ENCODE peak calls at places on chromosomes 1 and 21, in eight cellular contexts. One of them, this sample, is unnamed.

GRCh38 chr1:46595127-46595526 is 8.9 kb downstream of the MKNK1 start:
- DNase-seq in brain microvascular endothelial cell: no peak
- DNase-seq in pancreas: no peak
- DNase-seq in GM13976: no peak
- DNase-seq in fibroblast of lung: no peak
- DNase-seq in GM12865: no peak
- DNase-seq in MCF 10A: no peak
- DNase-seq in omental fat pad: no peak
- DNase-seq in this sample: no peak

GRCh38 chr1:7752512-7753417 is 18.3 kb upstream of the VAMP3 start:
- DNase-seq in brain microvascular endothelial cell: peak
- DNase-seq in pancreas: no peak
- DNase-seq in GM13976: peak
- DNase-seq in fibroblast of lung: peak
- DNase-seq in GM12865: peak
- DNase-seq in MCF 10A: peak
- DNase-seq in omental fat pad: peak
- DNase-seq in this sample: no peak

GRCh38 chr1:47931395-47931794 is 65.8 kb downstream of the TRABD2B start:
- DNase-seq in brain microvascular endothelial cell: no peak
- DNase-seq in pancreas: no peak
- DNase-seq in GM13976: no peak
- DNase-seq in fibroblast of lung: no peak
- DNase-seq in GM12865: peak
- DNase-seq in MCF 10A: peak
- DNase-seq in omental fat pad: no peak
- DNase-seq in this sample: no peak

GRCh38 chr1:222168621-222169020 is 379.3 kb downstream of the HHIPL2 start:
- DNase-seq in brain microvascular endothelial cell: no peak
- DNase-seq in pancreas: no peak
- DNase-seq in GM13976: no peak
- DNase-seq in fibroblast of lung: no peak
- DNase-seq in GM12865: no peak
- DNase-seq in MCF 10A: peak
- DNase-seq in omental fat pad: no peak
- DNase-seq in this sample: no peak

GRCh38 chr1:202584707-202585590 is 125.3 kb downstream of the SYT2 start:
- DNase-seq in brain microvascular endothelial cell: no peak
- DNase-seq in pancreas: no peak
- DNase-seq in GM13976: no peak
- DNase-seq in fibroblast of lung: no peak
- DNase-seq in GM12865: no peak
- DNase-seq in MCF 10A: no peak
- DNase-seq in omental fat pad: no peak
- DNase-seq in this sample: no peak

GRCh38 chr1:173205146-173206051 is 1.7 kb downstream of the TNFSF4 start:
- DNase-seq in brain microvascular endothelial cell: peak
- DNase-seq in pancreas: no peak
- DNase-seq in GM13976: no peak
- DNase-seq in fibroblast of lung: peak
- DNase-seq in GM12865: peak
- DNase-seq in MCF 10A: peak
- DNase-seq in omental fat pad: no peak
- DNase-seq in this sample: no peak

GRCh38 chr1:82901118-82901517 is 1097.8 kb downstream of the TTLL7 start:
- DNase-seq in brain microvascular endothelial cell: no peak
- DNase-seq in pancreas: no peak
- DNase-seq in GM13976: no peak
- DNase-seq in fibroblast of lung: no peak
- DNase-seq in GM12865: no peak
- DNase-seq in MCF 10A: no peak
- DNase-seq in omental fat pad: no peak
- DNase-seq in this sample: no peak

GRCh38 chr1:244653439-244654283 is 735 bp downstream of the DESI2 start:
- DNase-seq in brain microvascular endothelial cell: no peak
- DNase-seq in pancreas: peak
- DNase-seq in GM13976: no peak
- DNase-seq in fibroblast of lung: peak
- DNase-seq in GM12865: no peak
- DNase-seq in MCF 10A: peak
- DNase-seq in omental fat pad: no peak
- DNase-seq in this sample: no peak

GRCh38 chr21:36973986-36974850 is 7.7 kb upstream of the HLCS start:
- DNase-seq in brain microvascular endothelial cell: no peak
- DNase-seq in pancreas: no peak
- DNase-seq in GM13976: no peak
- DNase-seq in fibroblast of lung: no peak
- DNase-seq in GM12865: no peak
- DNase-seq in MCF 10A: no peak
- DNase-seq in omental fat pad: no peak
- DNase-seq in this sample: no peak

GRCh38 chr1:155134858-155135415 is 715 bp upstream of the SLC50A1 start:
- DNase-seq in brain microvascular endothelial cell: peak
- DNase-seq in pancreas: peak
- DNase-seq in GM13976: no peak
- DNase-seq in fibroblast of lung: peak
- DNase-seq in GM12865: peak
- DNase-seq in MCF 10A: peak
- DNase-seq in omental fat pad: peak
- DNase-seq in this sample: peak

GRCh38 chr1:183739082-183739481 is 65.8 kb upstream of the RGL1 start:
- DNase-seq in brain microvascular endothelial cell: no peak
- DNase-seq in pancreas: no peak
- DNase-seq in GM13976: no peak
- DNase-seq in fibroblast of lung: no peak
- DNase-seq in GM12865: no peak
- DNase-seq in MCF 10A: peak
- DNase-seq in omental fat pad: no peak
- DNase-seq in this sample: no peak
- TF ChIP-seq CTCF in brain microvascular endothelial cell: no peak
- TF ChIP-seq CTCF in pancreas: no peak
- TF ChIP-seq CTCF in GM13976: no peak
- TF ChIP-seq CTCF in fibroblast of lung: no peak
- TF ChIP-seq CTCF in GM12865: no peak
- TF ChIP-seq CTCF in MCF 10A: no peak
- TF ChIP-seq CTCF in omental fat pad: no peak
- TF ChIP-seq CTCF in this sample: no peak

GRCh38 chr1:85230305-85230977 is 29.0 kb downstream of the C1orf52 start:
- DNase-seq in brain microvascular endothelial cell: no peak
- DNase-seq in pancreas: no peak
- DNase-seq in GM13976: no peak
- DNase-seq in fibroblast of lung: no peak
- DNase-seq in GM12865: peak
- DNase-seq in MCF 10A: no peak
- DNase-seq in omental fat pad: no peak
- DNase-seq in this sample: no peak
- TF ChIP-seq CTCF in brain microvascular endothelial cell: peak
- TF ChIP-seq CTCF in pancreas: no peak
- TF ChIP-seq CTCF in GM13976: no peak
- TF ChIP-seq CTCF in fibroblast of lung: peak
- TF ChIP-seq CTCF in GM12865: peak
- TF ChIP-seq CTCF in MCF 10A: no peak
- TF ChIP-seq CTCF in omental fat pad: no peak
- TF ChIP-seq CTCF in this sample: peak

DNA sequence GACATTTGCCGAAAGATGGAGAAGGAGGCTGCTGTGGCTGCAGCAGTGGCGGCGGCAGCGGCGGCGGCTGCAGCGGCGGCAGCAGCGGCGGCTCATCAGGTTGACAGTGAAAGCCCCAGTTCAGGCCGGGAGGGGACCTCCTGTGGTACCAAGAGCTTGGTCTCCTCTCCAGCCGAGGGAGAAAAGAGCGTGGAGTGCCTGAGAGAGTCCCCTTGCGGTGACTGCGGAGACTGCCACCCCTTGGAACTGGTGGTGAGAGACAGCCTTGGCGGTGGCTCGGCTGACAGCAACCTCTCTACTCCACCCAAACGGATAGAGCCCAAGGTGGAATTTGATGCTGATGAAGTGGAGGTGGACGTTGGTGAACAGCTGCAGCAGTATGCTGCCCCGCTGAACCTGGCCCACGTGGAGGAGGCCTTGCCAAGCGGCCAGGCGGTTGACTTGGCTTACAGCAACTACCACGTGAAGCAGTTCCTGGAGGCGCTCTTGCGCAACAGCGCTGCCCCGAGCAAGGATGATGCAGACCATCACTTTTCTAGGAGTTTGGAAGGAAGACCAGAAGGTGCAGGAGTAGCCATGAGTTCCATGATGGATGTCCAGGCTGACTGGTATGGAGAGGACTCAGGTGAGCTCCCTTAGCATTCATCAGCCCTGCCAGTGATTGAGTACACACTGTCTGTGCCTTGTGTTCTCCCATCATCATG is 6.3 kb downstream of the ZBTB8B start:
- DNase-seq in brain microvascular endothelial cell: no peak
- DNase-seq in pancreas: no peak
- DNase-seq in GM13976: peak
- DNase-seq in fibroblast of lung: no peak
- DNase-seq in GM12865: peak
- DNase-seq in MCF 10A: no peak
- DNase-seq in omental fat pad: no peak
- DNase-seq in this sample: no peak
- TF ChIP-seq CTCF in brain microvascular endothelial cell: peak
- TF ChIP-seq CTCF in pancreas: no peak
- TF ChIP-seq CTCF in GM13976: no peak
- TF ChIP-seq CTCF in fibroblast of lung: peak
- TF ChIP-seq CTCF in GM12865: peak
- TF ChIP-seq CTCF in MCF 10A: no peak
- TF ChIP-seq CTCF in omental fat pad: no peak
- TF ChIP-seq CTCF in this sample: peak

GRCh38 chr1:103461171-103462105 is 64.1 kb upstream of the RNPC3 start:
- DNase-seq in brain microvascular endothelial cell: no peak
- DNase-seq in pancreas: no peak
- DNase-seq in GM13976: peak
- DNase-seq in fibroblast of lung: peak
- DNase-seq in GM12865: peak
- DNase-seq in MCF 10A: peak
- DNase-seq in omental fat pad: no peak
- DNase-seq in this sample: no peak
- TF ChIP-seq CTCF in brain microvascular endothelial cell: peak
- TF ChIP-seq CTCF in pancreas: peak
- TF ChIP-seq CTCF in GM13976: peak
- TF ChIP-seq CTCF in fibroblast of lung: peak
- TF ChIP-seq CTCF in GM12865: peak
- TF ChIP-seq CTCF in MCF 10A: peak
- TF ChIP-seq CTCF in omental fat pad: no peak
- TF ChIP-seq CTCF in this sample: peak

GRCh38 chr1:55586771-55587170 is 371.6 kb upstream of the USP24 start:
- DNase-seq in brain microvascular endothelial cell: no peak
- DNase-seq in pancreas: no peak
- DNase-seq in GM13976: no peak
- DNase-seq in fibroblast of lung: no peak
- DNase-seq in GM12865: no peak
- DNase-seq in MCF 10A: no peak
- DNase-seq in omental fat pad: no peak
- DNase-seq in this sample: no peak

GRCh38 chr1:55588300-55588699 is 373.1 kb upstream of the USP24 start:
- DNase-seq in brain microvascular endothelial cell: no peak
- DNase-seq in pancreas: no peak
- DNase-seq in GM13976: no peak
- DNase-seq in fibroblast of lung: no peak
- DNase-seq in GM12865: no peak
- DNase-seq in MCF 10A: no peak
- DNase-seq in omental fat pad: no peak
- DNase-seq in this sample: no peak

GRCh38 chr1:55585402-55585792 is 370.2 kb upstream of the USP24 start:
- DNase-seq in brain microvascular endothelial cell: no peak
- DNase-seq in pancreas: no peak
- DNase-seq in GM13976: no peak
- DNase-seq in fibroblast of lung: no peak
- DNase-seq in GM12865: no peak
- DNase-seq in MCF 10A: no peak
- DNase-seq in omental fat pad: no peak
- DNase-seq in this sample: no peak

GRCh38 chr1:55582078-55582477 is 366.9 kb upstream of the USP24 start:
- DNase-seq in brain microvascular endothelial cell: no peak
- DNase-seq in pancreas: no peak
- DNase-seq in GM13976: no peak
- DNase-seq in fibroblast of lung: no peak
- DNase-seq in GM12865: no peak
- DNase-seq in MCF 10A: no peak
- DNase-seq in omental fat pad: no peak
- DNase-seq in this sample: no peak

GRCh38 chr1:55584521-55585401 is 369.6 kb upstream of the USP24 start:
- DNase-seq in brain microvascular endothelial cell: no peak
- DNase-seq in pancreas: no peak
- DNase-seq in GM13976: no peak
- DNase-seq in fibroblast of lung: peak
- DNase-seq in GM12865: no peak
- DNase-seq in MCF 10A: peak
- DNase-seq in omental fat pad: no peak
- DNase-seq in this sample: no peak
- TF ChIP-seq CTCF in brain microvascular endothelial cell: peak
- TF ChIP-seq CTCF in pancreas: no peak
- TF ChIP-seq CTCF in GM13976: no peak
- TF ChIP-seq CTCF in fibroblast of lung: peak
- TF ChIP-seq CTCF in GM12865: no peak
- TF ChIP-seq CTCF in MCF 10A: no peak
- TF ChIP-seq CTCF in omental fat pad: no peak
- TF ChIP-seq CTCF in this sample: peak

DNA sequence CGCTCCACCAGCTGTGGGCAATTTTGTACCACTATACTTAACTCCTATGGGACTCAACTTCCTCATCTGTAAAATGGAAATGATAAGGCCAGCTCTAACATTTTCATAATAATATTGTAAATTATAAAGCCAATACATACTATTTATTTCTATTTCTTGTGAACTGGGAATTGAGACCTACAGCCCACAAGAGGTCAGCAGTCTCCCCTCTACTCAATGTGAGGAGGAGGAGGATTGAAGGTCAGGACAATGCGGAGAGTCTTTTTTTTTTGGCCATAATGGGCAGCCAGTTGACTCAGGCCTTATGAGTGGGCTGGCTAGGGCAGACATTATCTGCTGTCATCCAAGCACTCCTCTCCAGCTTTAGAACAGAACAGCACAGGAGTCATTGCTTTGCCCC is 90.5 kb downstream of the NUF2 start:
- DNase-seq in brain microvascular endothelial cell: no peak
- DNase-seq in pancreas: no peak
- DNase-seq in GM13976: no peak
- DNase-seq in fibroblast of lung: no peak
- DNase-seq in GM12865: no peak
- DNase-seq in MCF 10A: no peak
- DNase-seq in omental fat pad: no peak
- DNase-seq in this sample: no peak
- TF ChIP-seq CTCF in brain microvascular endothelial cell: no peak
- TF ChIP-seq CTCF in pancreas: no peak
- TF ChIP-seq CTCF in GM13976: no peak
- TF ChIP-seq CTCF in fibroblast of lung: no peak
- TF ChIP-seq CTCF in GM12865: no peak
- TF ChIP-seq CTCF in MCF 10A: no peak
- TF ChIP-seq CTCF in omental fat pad: no peak
- TF ChIP-seq CTCF in this sample: peak

GRCh38 chr21:38491536-38491935 is 6.7 kb downstream of the ERG start:
- DNase-seq in brain microvascular endothelial cell: no peak
- DNase-seq in pancreas: no peak
- DNase-seq in GM13976: no peak
- DNase-seq in fibroblast of lung: no peak
- DNase-seq in GM12865: no peak
- DNase-seq in MCF 10A: no peak
- DNase-seq in omental fat pad: no peak
- DNase-seq in this sample: no peak
- TF ChIP-seq CTCF in brain microvascular endothelial cell: no peak
- TF ChIP-seq CTCF in pancreas: no peak
- TF ChIP-seq CTCF in GM13976: no peak
- TF ChIP-seq CTCF in fibroblast of lung: no peak
- TF ChIP-seq CTCF in GM12865: no peak
- TF ChIP-seq CTCF in MCF 10A: no peak
- TF ChIP-seq CTCF in omental fat pad: no peak
- TF ChIP-seq CTCF in this sample: no peak

GRCh38 chr21:17270234-17270633 is 242.6 kb upstream of the CXADR start:
- DNase-seq in brain microvascular endothelial cell: peak
- DNase-seq in pancreas: no peak
- DNase-seq in GM13976: peak
- DNase-seq in fibroblast of lung: peak
- DNase-seq in GM12865: no peak
- DNase-seq in MCF 10A: peak
- DNase-seq in omental fat pad: no peak
- DNase-seq in this sample: no peak
- TF ChIP-seq CTCF in brain microvascular endothelial cell: peak
- TF ChIP-seq CTCF in pancreas: peak
- TF ChIP-seq CTCF in GM13976: no peak
- TF ChIP-seq CTCF in fibroblast of lung: peak
- TF ChIP-seq CTCF in GM12865: no peak
- TF ChIP-seq CTCF in MCF 10A: peak
- TF ChIP-seq CTCF in omental fat pad: no peak
- TF ChIP-seq CTCF in this sample: peak